ENCODE peak calls at places on chromosomes 7 and 10, in four cellular contexts. K is activated CD8-positive, alpha-beta memory T cell treated with anti-CD3 and anti-CD28 coated beads, Interleukin-2, amount 50 U/mL, for 4 hours; H is stimulated activated CD4-positive, alpha-beta T cell treated with anti-CD3 and anti-CD28 coated beads, Interleukin-12 subunit alpha, Interleukin-12 subunit beta, amount 100 ng/mL, for 4 hours; R is T-helper 1 cell. F is an unnamed sample.

GRCh38 chr7:111401516-111401915 is 160.8 kb downstream of the IMMP2L start:
- DNase-seq in K (no peak), H (no peak), R (no peak), F (no peak)

GRCh38 chr7:107989618-107990373 is 13.2 kb downstream of the LAMB1 start:
- DNase-seq in K (no peak), H (no peak), R (no peak), F (no peak)

GRCh38 chr10:63583909-63584747 is 62.9 kb downstream of the REEP3 start:
- DNase-seq in K (no peak), H (no peak), R (no peak), F (no peak)

GRCh38 chr7:1193593-1194424 is 33.8 kb upstream of the ZFAND2A start:
- DNase-seq in K (peak), H (peak), R (no peak), F (no peak)

GRCh38 chr10:11713186-11713743 is 28.9 kb upstream of the ECHDC3 start:
- DNase-seq in K (no peak), H (no peak), R (no peak), F (no peak)

GRCh38 chr10:97684866-97685394 is 2.1 kb downstream of the AVPI1 start:
- DNase-seq in K (no peak), H (no peak), R (no peak), F (no peak)

GRCh38 chr7:132783824-132784223 is 207.6 kb upstream of the PLXNA4 start:
- DNase-seq in K (no peak), H (no peak), R (no peak), F (no peak)

GRCh38 chr10:100743626-100744135 is 1.7 kb upstream of the PAX2 start:
- DNase-seq in K (peak), H (peak), R (peak), F (no peak)

GRCh38 chr7:732094-732541 is 5.0 kb upstream of the PRKAR1B start:
- DNase-seq in K (peak), H (no peak), R (no peak), F (no peak)

GRCh38 chr7:14902589-14902963 is at the start of gene DGKB:
- DNase-seq in K (no peak), H (no peak), R (no peak), F (no peak)

GRCh38 chr10:113961261-113961938 is 82.3 kb upstream of the ADRB1 start:
- DNase-seq in K (peak), H (peak), R (peak), F (no peak)

GRCh38 chr10:43417950-43418768 is 9.2 kb upstream of the HNRNPF start:
- DNase-seq in K (peak), H (no peak), R (no peak), F (no peak)

GRCh38 chr7:152196391-152196790 is 170.9 kb downstream of the GALNT11 start:
- DNase-seq in K (no peak), H (no peak), R (no peak), F (no peak)

GRCh38 chr10:127774771-127775559 is 38.0 kb downstream of the FOXI2 start:
- DNase-seq in K (no peak), H (no peak), R (no peak), F (no peak)

GRCh38 chr7:156515911-156516790 is 124.4 kb upstream of the RNF32 start:
- DNase-seq in K (no peak), H (no peak), R (no peak), F (peak)

GRCh38 chr10:13922591-13922990 is 335.8 kb downstream of the PRPF18 start:
- DNase-seq in K (no peak), H (no peak), R (no peak), F (no peak)

GRCh38 chr10:122267849-122268737 is 3.0 kb upstream of the BTBD16 start:
- DNase-seq in K (peak), H (peak), R (peak), F (no peak)

GRCh38 chr10:69869291-69869841 is 67.7 kb downstream of the COL13A1 start:
- DNase-seq in K (no peak), H (no peak), R (no peak), F (no peak)

GRCh38 chr10:70578371-70578947 is 24.1 kb downstream of the PRF1 start:
- DNase-seq in K (peak), H (peak), R (no peak), F (no peak)

GRCh38 chr7:23422904-23423303 is 47.4 kb downstream of the IGF2BP3 start:
- DNase-seq in K (no peak), H (no peak), R (no peak), F (no peak)

GRCh38 chr10:132439424-132440163 is 42.6 kb downstream of the PWWP2B start:
- DNase-seq in K (no peak), H (no peak), R (no peak), F (no peak)

GRCh38 chr10:14125564-14125963 is 205.2 kb downstream of the FRMD4A start:
- DNase-seq in K (no peak), H (no peak), R (no peak), F (no peak)

GRCh38 chr10:86652361-86653202 is 1.8 kb upstream of the OPN4 start:
- DNase-seq in K (peak), H (no peak), R (no peak), F (no peak)

GRCh38 chr7:142711722-142712616 is 37.3 kb upstream of the PRSS1 start:
- DNase-seq in K (peak), H (peak), R (no peak), F (no peak)

GRCh38 chr7:130380121-130380860 is at the start of gene CPA1:
- DNase-seq in K (no peak), H (no peak), R (no peak), F (no peak)

GRCh38 chr7:42186181-42186580 is 50.8 kb downstream of the GLI3 start:
- DNase-seq in K (no peak), H (no peak), R (no peak), F (no peak)

GRCh38 chr10:58918887-58919286 is 257.6 kb upstream of the PHYHIPL start:
- DNase-seq in K (no peak), H (no peak), R (no peak), F (no peak)

GRCh38 chr7:69129524-69129923 is 468.8 kb upstream of the AUTS2 start:
- DNase-seq in K (no peak), H (no peak), R (no peak), F (no peak)

GRCh38 chr7:66303454-66304160 is 98.5 kb downstream of the TPST1 start:
- DNase-seq in K (no peak), H (no peak), R (no peak), F (no peak)

GRCh38 chr7:3673524-3673923 is 372.5 kb downstream of the SDK1 start:
- DNase-seq in K (peak), H (peak), R (peak), F (no peak)

F was measured in vagina.